ENCODE peak calls at places on chromosomes 13 and 19, in ten cellular contexts. J is type B pancreatic cell, A is colonic mucosa, O is A549, X is endodermal cell, Y is heart right ventricle, S is neural crest cell, C is hepatocyte, R is mesothelial cell of epicardium, G is AG09309. K is an unnamed sample.

GRCh38 chr19:13537454-13537853 is 31.2 kb upstream of the CACNA1A start:
- DNase-seq in J (no peak), A (no peak), O (no peak), X (peak; percentile 74), Y (no peak), S (no peak), C (no peak), R (no peak), G (no peak), K (no peak)

GRCh38 chr13:112709825-112710783 is 20.3 kb downstream of the ATP11A start:
- DNase-seq in J (no peak), A (no peak), O (no peak), X (no peak), Y (no peak), S (no peak), C (no peak), R (peak; percentile 13), G (no peak), K (no peak)

GRCh38 chr13:26980099-26981031 is 191.2 kb downstream of the USP12 start:
- DNase-seq in J (no peak), A (peak; percentile 46), O (no peak), X (no peak), Y (no peak), S (no peak), C (no peak), R (no peak), G (no peak), K (no peak)

GRCh38 chr19:1119475-1120217 is 15.9 kb downstream of the GPX4 start:
- DNase-seq in J (no peak), A (no peak), O (no peak), X (no peak), Y (no peak), S (no peak), C (no peak), R (no peak), G (no peak), K (no peak)

GRCh38 chr13:112928958-112929777 is 39.8 kb upstream of the MCF2L start:
- DNase-seq in J (no peak), A (peak; percentile 70), O (no peak), X (no peak), Y (no peak), S (no peak), C (peak; percentile 81), R (no peak), G (no peak), K (no peak)

GRCh38 chr13:22698477-22698876 is 482.3 kb upstream of the SGCG start:
- DNase-seq in J (no peak), A (no peak), O (no peak), X (no peak), Y (no peak), S (no peak), C (no peak), R (no peak), G (no peak), K (no peak)

GRCh38 chr13:73429691-73430090 is 370.9 kb downstream of the KLF5 start:
- DNase-seq in J (no peak), A (no peak), O (peak; percentile 30), X (no peak), Y (no peak), S (no peak), C (no peak), R (no peak), G (no peak), K (no peak)

GRCh38 chr19:28966737-28967401 is 246.1 kb downstream of the UQCRFS1 start:
- DNase-seq in J (no peak), A (no peak), O (no peak), X (peak; percentile 22), Y (no peak), S (no peak), C (no peak), R (no peak), G (no peak), K (no peak)

GRCh38 chr13:85864963-85865530 is 65.8 kb upstream of the SLITRK6 start:
- DNase-seq in J (no peak), A (no peak), O (no peak), X (peak; percentile 67), Y (no peak), S (no peak), C (peak; percentile 34), R (no peak), G (no peak), K (no peak)
- TF ChIP-seq CTCF in J (peak; percentile 68), A (no peak), O (no peak), X (peak; percentile 79), Y (no peak), S (peak; percentile 56), C (peak; percentile 29), R (peak; percentile 16), G (no peak), K (no peak)

GRCh38 chr19:31674503-31675186 is 325.4 kb upstream of the TSHZ3 start:
- DNase-seq in J (no peak), A (no peak), O (no peak), X (no peak), Y (no peak), S (no peak), C (no peak), R (no peak), G (no peak), K (no peak)

GRCh38 chr19:31678421-31678820 is 329.2 kb upstream of the TSHZ3 start:
- DNase-seq in J (no peak), A (no peak), O (no peak), X (no peak), Y (no peak), S (no peak), C (no peak), R (no peak), G (no peak), K (no peak)

GRCh38 chr19:31670931-31671330 is 321.7 kb upstream of the TSHZ3 start:
- DNase-seq in J (no peak), A (no peak), O (no peak), X (no peak), Y (no peak), S (no peak), C (no peak), R (no peak), G (no peak), K (no peak)

GRCh38 chr19:31675187-31675913 is 326.1 kb upstream of the TSHZ3 start:
- DNase-seq in J (no peak), A (no peak), O (no peak), X (no peak), Y (no peak), S (no peak), C (no peak), R (no peak), G (peak; percentile 1), K (no peak)

GRCh38 chr19:31676271-31677004 is 327.2 kb upstream of the TSHZ3 start:
- DNase-seq in J (no peak), A (no peak), O (peak; percentile 49), X (peak; percentile 73), Y (no peak), S (no peak), C (peak; percentile 13), R (no peak), G (no peak), K (no peak)
- TF ChIP-seq CTCF in J (peak; percentile 45), A (no peak), O (no peak), X (peak; percentile 78), Y (peak; percentile 39), S (peak; percentile 31), C (peak; percentile 23), R (no peak), G (no peak), K (no peak)

GRCh38 chr19:35992902-35993765 is 1.9 kb upstream of the SDHAF1 start:
- DNase-seq in J (no peak), A (no peak), O (no peak), X (no peak), Y (no peak), S (no peak), C (no peak), R (no peak), G (no peak), K (no peak)

GRCh38 chr19:36001605-36002004 is 6.6 kb downstream of the SDHAF1 start:
- DNase-seq in J (no peak), A (no peak), O (no peak), X (no peak), Y (no peak), S (no peak), C (no peak), R (no peak), G (no peak), K (no peak)

GRCh38 chr19:35995655-35995993 is 636 bp downstream of the SDHAF1 start:
- DNase-seq in J (no peak), A (peak; percentile 56), O (peak; percentile 78), X (peak; percentile 87), Y (peak; percentile 39), S (no peak), C (peak; percentile 69), R (no peak), G (no peak), K (no peak)

GRCh38 chr19:35994868-35995654 is at the start of gene SDHAF1:
- DNase-seq in J (peak; percentile 92), A (peak; percentile 98), O (peak; percentile 100), X (peak; percentile 98), Y (peak; percentile 98), S (peak; percentile 93), C (peak; percentile 97), R (peak; percentile 72), G (peak; percentile 39), K (peak; percentile 88)

DNA sequence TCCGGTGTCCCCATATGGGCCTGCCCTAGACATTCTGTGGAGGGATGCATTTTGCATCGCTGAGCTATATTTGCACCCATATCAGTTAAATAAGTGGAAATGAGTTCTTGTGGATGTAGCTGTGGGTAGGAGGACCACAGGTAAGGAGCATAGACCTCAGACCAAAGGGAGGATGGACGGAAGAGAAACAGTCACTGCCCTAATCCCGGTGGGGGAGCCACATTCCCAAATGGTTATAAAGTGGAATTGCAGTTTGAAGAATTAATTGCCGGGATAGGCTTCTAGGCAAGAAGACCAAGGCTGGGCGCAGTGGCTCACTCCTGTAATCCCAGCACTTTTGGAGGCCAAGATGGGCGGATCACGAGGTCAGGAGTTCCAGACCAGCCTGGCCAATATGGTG is 1.8 kb downstream of the SDHAF1 start:
- DNase-seq in J (no peak), A (no peak), O (no peak), X (no peak), Y (no peak), S (no peak), C (no peak), R (no peak), G (no peak), K (no peak)
- TF ChIP-seq CTCF in J (no peak), A (no peak), O (no peak), X (peak; percentile 14), Y (no peak), S (no peak), C (no peak), R (no peak), G (no peak), K (no peak)

GRCh38 chr19:40598918-40599307 is 2.3 kb upstream of the LTBP4 start:
- DNase-seq in J (no peak), A (no peak), O (no peak), X (peak; percentile 50), Y (no peak), S (no peak), C (no peak), R (no peak), G (no peak), K (no peak)

GRCh38 chr19:40599331-40600085 is 1.7 kb upstream of the LTBP4 start:
- DNase-seq in J (no peak), A (no peak), O (no peak), X (peak; percentile 57), Y (peak; percentile 37), S (no peak), C (no peak), R (no peak), G (no peak), K (no peak)

GRCh38 chr19:40603071-40603718 is 2.0 kb downstream of the LTBP4 start:
- DNase-seq in J (no peak), A (peak; percentile 54), O (no peak), X (no peak), Y (no peak), S (no peak), C (peak; percentile 73), R (no peak), G (no peak), K (no peak)

GRCh38 chr19:40600086-40600917 is 867 bp upstream of the LTBP4 start:
- DNase-seq in J (no peak), A (no peak), O (no peak), X (peak; percentile 62), Y (peak; percentile 71), S (no peak), C (no peak), R (no peak), G (no peak), K (no peak)

DNA sequence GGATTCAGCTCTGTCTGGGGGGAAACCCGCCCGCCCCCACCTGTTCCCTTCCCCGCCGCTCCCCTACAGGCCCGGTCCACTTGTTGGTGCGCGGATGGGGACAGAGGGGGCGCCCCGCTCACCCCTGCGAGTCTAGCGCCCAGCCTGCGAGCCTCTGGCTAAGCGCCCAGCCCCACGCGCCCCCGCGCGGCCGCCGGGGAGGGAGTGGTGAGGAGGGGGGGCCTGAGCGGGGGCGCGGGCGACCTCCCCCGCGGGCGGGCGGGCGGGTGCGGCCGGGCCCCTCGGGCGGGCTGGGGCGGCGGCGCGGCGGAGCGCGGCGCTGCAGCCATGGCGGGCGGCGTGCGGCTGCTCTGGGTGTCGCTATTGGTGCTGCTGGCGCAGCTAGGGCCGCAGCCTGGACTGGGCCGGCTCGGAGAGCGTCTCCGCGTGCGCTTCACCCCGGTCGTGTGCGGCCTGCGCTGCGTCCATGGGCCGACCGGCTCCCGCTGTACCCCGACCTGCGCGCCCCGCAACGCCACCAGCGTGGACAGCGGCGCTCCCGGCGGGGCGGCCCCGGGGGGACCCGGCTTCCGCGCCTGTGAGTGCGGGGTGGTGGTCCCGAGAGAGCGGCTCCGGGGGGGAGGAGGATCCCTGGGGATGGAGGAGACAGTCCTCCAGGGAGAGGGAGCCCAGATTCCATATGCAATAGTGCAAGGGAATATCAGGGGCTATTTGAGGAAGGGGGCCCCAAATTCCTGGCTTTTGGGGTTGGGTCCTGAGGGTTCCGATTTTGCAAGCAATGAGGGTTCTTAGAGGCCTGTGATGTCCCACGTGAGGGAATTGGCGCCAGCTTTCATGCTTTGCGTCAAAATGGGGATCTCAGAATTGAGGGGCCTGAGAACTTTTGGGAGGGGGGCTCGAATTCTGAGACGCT is at the start of gene LTBP4:
- DNase-seq in J (no peak), A (peak; percentile 67), O (no peak), X (peak; percentile 71), Y (peak; percentile 82), S (no peak), C (peak; percentile 74), R (no peak), G (no peak), K (peak; percentile 38)
- TF ChIP-seq CTCF in J (peak; percentile 14), A (no peak), O (no peak), X (no peak), Y (no peak), S (peak; percentile 11), C (peak; percentile 19), R (no peak), G (peak; percentile 6), K (no peak)